ENCODE peak calls at places on chromosomes 4 and X, in five cellular contexts. N, I, C, L and Z are unnamed samples.
A peak's percentile ranks its signal among the peaks of the same experiment; 100 is the strongest.

GRCh38 chrX:77451041-77451440 is 3.9 kb downstream of the FGF16 start:
- DNase-seq in L (no peak), N (no peak), C (no peak), I (no peak), Z (peak; percentile 78)

GRCh38 chrX:139559383-139560042 is 29.0 kb downstream of the F9 start:
- DNase-seq in I (peak; percentile 78), L (peak; percentile 31), C (no peak), N (no peak), Z (no peak)

GRCh38 chr4:177464026-177464425 is 21.8 kb upstream of the AGA start:
- DNase-seq in I (peak; percentile 84), C (no peak), N (no peak), L (no peak), Z (no peak)

GRCh38 chr4:157244348-157244747 is 23.8 kb downstream of the GRIA2 start:
- DNase-seq in L (no peak), N (no peak), C (no peak), I (no peak), Z (no peak)

GRCh38 chrX:149571770-149572169 is 15.5 kb downstream of the MAGEA9B start:
- DNase-seq in L (no peak), I (peak; percentile 0), C (no peak), N (no peak), Z (no peak)

GRCh38 chrX:115940348-115940747 is 230.2 kb upstream of the AGTR2 start:
- DNase-seq in L (peak; percentile 3), C (no peak), I (no peak), N (no peak), Z (no peak)

GRCh38 chr4:105471566-105472176 is 2.2 kb downstream of the PPA2 start:
- DNase-seq in C (no peak), I (peak; percentile 78), N (no peak), L (peak; percentile 62), Z (peak; percentile 44)

GRCh38 chrX:3994315-3994714 is 280.9 kb upstream of the PRKX start:
- DNase-seq in L (no peak), N (no peak), I (no peak), C (no peak), Z (no peak)

GRCh38 chr4:153421980-153422379 is 44.2 kb upstream of the TMEM131L start:
- DNase-seq in N (no peak), L (peak; percentile 54), C (no peak), I (no peak), Z (no peak)

GRCh38 chrX:45710081-45710801 is 509.6 kb upstream of the DIPK2B start:
- DNase-seq in N (no peak), C (no peak), I (peak; percentile 96), L (peak; percentile 15), Z (peak; percentile 92)

GRCh38 chr4:19455850-19456602 is 795.7 kb upstream of the SLIT2 start:
- DNase-seq in I (peak; percentile 55), C (no peak), L (no peak), N (no peak), Z (no peak)

GRCh38 chr4:166903408-166903807 is 330.9 kb downstream of the SPOCK3 start:
- DNase-seq in I (no peak), L (no peak), C (no peak), N (no peak), Z (no peak)

GRCh38 chr4:112085156-112086035 is 59.9 kb upstream of the FAM241A start:
- DNase-seq in L (no peak), C (no peak), N (no peak), I (peak; percentile 49), Z (no peak)

GRCh38 chr4:129474698-129475097 is 378.7 kb downstream of the C4orf33 start:
- DNase-seq in L (no peak), C (no peak), I (no peak), N (no peak), Z (no peak)

GRCh38 chr4:30068234-30068633 is 651.9 kb upstream of the PCDH7 start:
- DNase-seq in N (no peak), I (no peak), C (no peak), L (no peak), Z (no peak)

GRCh38 chr4:123997116-123997515 is 600.5 kb downstream of the SPRY1 start:
- DNase-seq in N (no peak), I (peak; percentile 6), L (no peak), C (no peak), Z (no peak)

GRCh38 chr4:60396680-60397079 is 803.4 kb upstream of the ADGRL3 start:
- DNase-seq in L (no peak), I (peak; percentile 46), C (no peak), N (no peak), Z (no peak)

GRCh38 chrX:10636337-10636736 is 16.0 kb upstream of the MID1 start:
- DNase-seq in L (no peak), I (peak; percentile 80), C (no peak), N (no peak), Z (peak; percentile 49)
- TF ChIP-seq CTCF in L (no peak), I (peak; percentile 82), C (peak; percentile 73), N (no peak), Z (peak; percentile 63)

GRCh38 chr4:72706633-72707032 is 137.6 kb upstream of the ADAMTS3 start:
- DNase-seq in N (no peak), L (no peak), I (no peak), C (no peak), Z (no peak)

DNA sequence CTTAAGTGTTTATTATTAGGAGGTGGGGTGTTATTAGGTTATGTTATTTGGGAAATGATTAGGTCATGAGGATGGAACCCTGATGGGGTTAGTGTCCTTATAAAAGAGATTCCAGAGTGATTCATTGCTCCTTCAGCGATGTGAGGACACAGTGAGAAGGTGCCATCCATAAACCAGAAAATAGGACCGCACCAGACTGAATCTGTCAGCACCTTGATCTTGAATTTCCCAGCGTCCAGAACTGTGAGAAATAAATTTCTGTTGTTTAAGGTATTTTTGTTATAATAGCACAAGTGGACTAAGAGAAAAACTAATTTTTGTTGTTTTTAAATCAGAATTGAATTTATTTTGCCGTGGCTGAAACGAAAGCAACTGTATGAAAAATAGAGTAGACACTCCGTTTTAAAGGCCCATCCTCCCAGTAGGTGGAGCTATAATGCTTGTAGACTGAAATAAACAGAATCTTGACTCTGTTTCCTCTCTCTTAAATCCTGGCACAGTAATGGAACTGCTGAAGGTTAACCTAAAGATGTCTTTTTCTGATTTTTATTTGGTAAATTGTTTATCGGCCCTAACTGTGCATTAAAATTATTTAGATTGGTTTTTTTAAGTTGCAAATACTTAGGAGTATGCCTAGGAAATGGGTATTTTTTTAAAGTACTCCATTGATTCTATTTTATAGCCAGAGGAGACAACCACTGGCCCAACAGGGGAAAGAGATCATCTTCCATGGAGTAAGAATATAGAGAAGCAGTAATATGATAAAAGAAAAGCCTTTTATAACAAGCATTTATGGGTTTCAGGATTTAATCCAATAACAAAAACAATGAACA is 133.2 kb upstream of the ADAMTS3 start:
- DNase-seq in I (peak; percentile 80), N (no peak), L (peak; percentile 28), C (no peak), Z (peak; percentile 62)
- TF ChIP-seq CTCF in I (peak; percentile 95), N (no peak), L (peak; percentile 29), C (peak; percentile 74), Z (peak; percentile 66)

DNA sequence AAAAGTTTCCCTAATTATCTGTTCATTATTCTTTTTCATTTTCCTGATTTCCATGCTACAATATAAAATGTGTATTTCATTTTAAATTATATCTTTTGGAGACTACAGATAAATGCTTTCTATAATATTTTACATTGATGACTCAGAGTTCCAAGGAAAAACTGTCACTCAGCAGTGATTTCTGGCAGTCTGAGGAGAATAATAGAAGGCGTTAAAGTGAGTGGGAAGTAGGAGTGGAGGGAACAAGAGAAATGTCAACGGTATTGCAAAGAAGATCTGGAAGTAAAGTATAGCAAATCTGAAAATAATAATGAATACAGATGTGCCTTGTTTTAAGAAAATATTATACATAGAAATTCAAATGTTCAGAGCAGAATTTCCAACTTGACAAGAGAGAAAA is 293.6 kb upstream of the PITX2 start:
- DNase-seq in C (no peak), N (no peak), I (no peak), L (no peak), Z (no peak)
- TF ChIP-seq CTCF in C (no peak), N (no peak), I (no peak), L (no peak), Z (no peak)

DNA sequence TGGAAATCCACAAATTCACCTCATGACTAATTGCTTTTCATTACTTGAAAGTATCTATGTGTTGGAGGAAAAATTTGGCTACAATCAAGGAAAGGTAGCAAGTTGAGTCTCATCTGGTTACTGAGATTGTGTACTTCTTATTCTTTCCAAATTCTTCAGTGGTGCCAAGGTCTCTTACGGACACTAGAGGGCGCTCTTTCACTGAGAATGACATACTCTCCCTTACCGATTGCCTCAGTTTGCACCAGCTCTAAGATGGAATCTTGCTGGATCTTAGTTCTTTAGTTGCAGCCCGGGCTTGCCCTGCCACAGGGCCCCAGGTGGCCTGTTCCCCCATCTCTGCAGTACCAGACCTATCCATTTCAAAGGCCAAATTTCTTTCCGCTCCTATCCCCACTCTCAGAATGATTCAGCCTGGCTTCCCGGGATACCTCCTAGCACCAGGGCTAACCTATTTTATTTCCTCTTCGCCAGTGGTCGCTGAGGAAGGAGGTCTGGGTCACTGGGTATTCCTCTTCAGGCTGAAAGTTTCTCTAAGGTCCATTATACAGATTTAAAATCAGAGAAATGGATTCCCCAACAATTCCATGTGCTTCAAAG is 24.6 kb upstream of the GPR50 start:
- DNase-seq in L (peak; percentile 35), I (peak; percentile 64), C (no peak), N (no peak), Z (peak; percentile 14)
- TF ChIP-seq CTCF in L (peak; percentile 80), I (peak; percentile 86), C (peak; percentile 84), N (no peak), Z (peak; percentile 51)

DNA sequence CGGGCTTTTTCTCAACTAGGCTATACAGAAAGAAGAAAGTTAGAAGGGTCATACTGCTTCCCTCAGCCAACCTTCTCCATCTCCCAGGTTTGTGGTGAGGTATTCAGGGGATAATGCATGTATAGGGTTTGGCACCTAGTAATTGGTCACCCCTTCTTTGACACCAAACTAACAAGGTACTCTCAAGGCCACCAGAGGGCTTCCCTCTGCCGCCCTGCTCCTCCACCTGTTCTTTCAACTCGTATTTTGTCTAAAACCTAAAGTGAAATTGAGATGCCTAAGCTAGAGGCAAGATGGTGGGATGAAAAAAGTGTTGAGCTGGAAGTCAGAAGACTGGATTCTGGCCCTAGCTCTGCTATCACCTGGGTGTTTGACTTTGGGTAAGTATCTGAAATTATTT is 22.0 kb downstream of the CT47C1 start:
- DNase-seq in I (no peak), C (no peak), L (no peak), N (no peak), Z (no peak)
- TF ChIP-seq CTCF in I (no peak), C (no peak), L (no peak), N (no peak), Z (no peak)

DNA sequence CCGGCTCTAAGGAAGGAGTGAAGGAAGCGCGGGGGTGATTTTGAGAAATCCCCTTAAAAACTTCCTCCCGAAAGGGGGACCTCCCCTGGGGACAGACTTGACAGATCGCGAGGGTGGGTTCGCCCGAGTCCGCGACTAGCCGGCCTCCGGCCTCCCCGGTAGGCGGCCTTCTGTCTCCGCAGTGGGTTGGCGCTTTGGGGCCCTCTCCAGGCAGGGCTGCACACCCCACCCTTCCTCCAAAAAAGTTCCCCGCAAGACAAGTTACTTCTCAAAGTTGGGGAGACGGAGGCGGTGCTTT is 24.8 kb downstream of the HOPX start:
- DNase-seq in L (peak; percentile 67), I (no peak), C (no peak), N (no peak), Z (no peak)
- TF ChIP-seq CTCF in L (no peak), I (no peak), C (peak; percentile 44), N (no peak), Z (no peak)